ENCODE peak calls at places on chromosomes 2 and 18, in six cellular contexts. X is Panc1; A is CD8-positive, alpha-beta T cell; N is tibial nerve; V is A673; I is AG04450. W is an unnamed sample. For H3K9me3, the result is how much of the 10 kb centered on the place peaks cover.

GRCh38 chr2:20080839-20081348 is 29.5 kb upstream of the LAPTM4A start:
- DNase-seq in X (no peak), A (no peak), N (no peak), V (no peak), I (no peak), W (no peak)

GRCh38 chr18:69000366-69000765 is 202.5 kb downstream of the CCDC102B start:
- DNase-seq in X (no peak), A (no peak), N (no peak), V (no peak), I (no peak), W (no peak)

GRCh38 chr2:37377187-37377532 is 32.7 kb downstream of the QPCT start:
- DNase-seq in X (no peak), A (no peak), N (no peak), V (peak), I (no peak), W (no peak)

GRCh38 chr18:23992119-23992940 is 22.2 kb upstream of the TTC39C start:
- DNase-seq in X (no peak), A (peak), N (no peak), V (no peak), I (no peak), W (peak)

GRCh38 chr2:105324732-105325131 is 4.8 kb downstream of the TGFBRAP1 start:
- DNase-seq in X (no peak), A (no peak), N (no peak), V (no peak), I (no peak), W (no peak)

GRCh38 chr2:42569116-42569711 is 782 bp downstream of the MTA3 start:
- DNase-seq in X (no peak), A (peak), N (no peak), V (peak), I (no peak), W (no peak)

GRCh38 chr2:202494856-202495604 is 118.9 kb downstream of the BMPR2 start:
- DNase-seq in X (no peak), A (no peak), N (no peak), V (no peak), I (no peak), W (no peak)

GRCh38 chr18:61910101-61910500 is 17.3 kb upstream of the RNF152 start:
- DNase-seq in X (no peak), A (no peak), N (no peak), V (peak), I (no peak), W (no peak)

GRCh38 chr2:167334343-167334742 is 446.1 kb downstream of the XIRP2 start:
- DNase-seq in X (no peak), A (no peak), N (no peak), V (no peak), I (no peak), W (no peak)

GRCh38 chr2:55779459-55780421 is 86.1 kb upstream of the PNPT1 start:
- DNase-seq in X (peak), A (no peak), N (no peak), V (no peak), I (peak), W (no peak)

GRCh38 chr2:52117299-52117698 is 1085.4 kb upstream of the NRXN1 start:
- DNase-seq in X (peak), A (no peak), N (no peak), V (no peak), I (no peak), W (no peak)

GRCh38 chr2:17621781-17622180 is 81.3 kb downstream of the VSNL1 start:
- DNase-seq in X (no peak), A (no peak), N (no peak), V (peak), I (no peak), W (no peak)

GRCh38 chr18:24764766-24765165 is 304.3 kb downstream of the HRH4 start:
- DNase-seq in X (no peak), A (no peak), N (no peak), V (no peak), I (no peak), W (no peak)

GRCh38 chr2:147214900-147215299 is 629.9 kb upstream of the ACVR2A start:
- DNase-seq in X (no peak), A (no peak), N (no peak), V (no peak), I (no peak), W (no peak)

GRCh38 chr2:195535911-195536522 is 121.0 kb upstream of the SLC39A10 start:
- DNase-seq in X (no peak), A (peak), N (no peak), V (no peak), I (no peak), W (peak)

GRCh38 chr2:228522276-228522675 is 340.8 kb upstream of the SPHKAP start:
- DNase-seq in X (no peak), A (no peak), N (no peak), V (no peak), I (no peak), W (no peak)

GRCh38 chr2:228522977-228523376 is 341.5 kb upstream of the SPHKAP start:
- DNase-seq in X (no peak), A (no peak), N (no peak), V (no peak), I (no peak), W (no peak)

GRCh38 chr2:228516019-228516418 is 334.5 kb upstream of the SPHKAP start:
- DNase-seq in X (no peak), A (no peak), N (no peak), V (no peak), I (no peak), W (no peak)

DNA sequence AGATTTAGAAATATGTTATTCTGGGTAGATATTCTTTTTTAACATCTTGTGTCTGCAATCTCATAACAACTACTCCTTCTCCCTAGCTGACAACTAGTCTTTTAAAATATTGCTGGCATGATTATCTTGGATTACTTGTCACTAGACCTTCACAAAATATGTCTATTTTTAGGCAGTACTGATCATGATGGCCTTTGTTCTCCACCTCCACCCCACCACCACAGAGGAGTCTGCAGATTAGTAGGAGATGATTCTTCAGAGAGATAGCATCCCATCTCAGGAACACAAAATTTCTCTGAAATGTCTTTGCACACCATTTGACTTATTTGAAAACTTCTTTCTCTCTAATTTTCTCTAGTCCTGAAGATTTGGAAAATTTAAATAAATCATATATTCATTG is 338.1 kb upstream of the SPHKAP start:
- DNase-seq in X (no peak), A (no peak), N (no peak), V (no peak), I (no peak), W (no peak)
- H3K9me3 ChIP-seq in X (under half), A (under half), N (under half), V (under half), I (under half), W (under half)

DNA sequence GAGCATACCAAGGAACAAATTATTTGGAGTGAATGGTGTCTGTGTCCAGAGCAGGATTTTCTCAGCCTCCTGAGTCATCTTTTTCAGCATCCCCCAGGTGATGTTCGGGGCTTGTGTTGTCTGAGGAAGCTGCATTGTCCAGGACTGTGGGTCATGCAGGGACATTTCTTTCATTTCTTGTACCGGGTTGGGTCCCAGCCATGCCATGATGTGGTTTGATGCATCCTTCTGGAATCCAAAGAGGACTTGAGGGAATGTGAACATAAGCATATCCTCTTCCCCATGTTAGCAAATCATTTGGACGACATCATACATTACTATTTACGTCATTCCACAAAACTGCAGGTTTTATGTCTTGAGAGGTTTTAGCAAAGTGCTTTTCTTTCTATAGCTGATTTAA is 797.8 kb downstream of the CCDC85A start:
- DNase-seq in X (no peak), A (no peak), N (no peak), V (no peak), I (no peak), W (no peak)
- H3K9me3 ChIP-seq in X (under half), A (under half), N (under half), V (under half), I (under half), W (under half)

GRCh38 chr2:190137561-190137960 is 75.0 kb upstream of the MSTN start:
- DNase-seq in X (no peak), A (no peak), N (no peak), V (no peak), I (no peak), W (no peak)
- H3K9me3 ChIP-seq in X (under half), A (under half), N (under half), V (under half), I (under half), W (under half)

DNA sequence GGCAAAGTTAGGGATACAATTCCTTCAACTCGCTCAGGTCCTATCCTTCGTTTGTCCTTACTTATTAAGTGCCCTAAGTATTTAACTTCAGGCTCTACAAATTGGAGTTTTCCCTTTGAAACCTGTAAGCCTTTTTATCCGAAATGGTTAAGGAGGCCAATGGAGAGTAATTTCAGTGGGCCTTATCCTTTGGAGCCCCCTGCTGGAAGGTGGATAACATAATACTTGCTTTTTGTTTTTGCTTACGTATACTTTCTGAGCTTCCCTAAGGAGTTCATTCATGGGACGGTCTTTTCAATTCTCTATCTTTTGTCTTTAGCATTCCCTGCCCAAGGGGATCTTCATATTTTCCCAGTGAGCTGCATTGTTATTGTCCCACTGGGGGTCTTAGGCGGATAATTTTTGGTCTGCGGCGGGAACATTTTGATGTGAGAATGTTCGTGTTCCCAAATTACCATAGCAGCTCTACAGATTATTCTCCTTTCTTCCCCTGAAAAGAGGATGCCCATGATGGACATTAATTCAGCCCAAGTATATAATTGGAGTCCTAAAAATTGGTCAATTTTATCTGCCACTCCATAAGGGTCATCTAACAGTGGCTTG is 34.4 kb upstream of the TRAPPC8 start:
- DNase-seq in X (no peak), A (peak), N (no peak), V (peak), I (peak), W (no peak)
- H3K9me3 ChIP-seq in X (under half), A (under half), N (under half), V (under half), I (under half), W (under half)

DNA sequence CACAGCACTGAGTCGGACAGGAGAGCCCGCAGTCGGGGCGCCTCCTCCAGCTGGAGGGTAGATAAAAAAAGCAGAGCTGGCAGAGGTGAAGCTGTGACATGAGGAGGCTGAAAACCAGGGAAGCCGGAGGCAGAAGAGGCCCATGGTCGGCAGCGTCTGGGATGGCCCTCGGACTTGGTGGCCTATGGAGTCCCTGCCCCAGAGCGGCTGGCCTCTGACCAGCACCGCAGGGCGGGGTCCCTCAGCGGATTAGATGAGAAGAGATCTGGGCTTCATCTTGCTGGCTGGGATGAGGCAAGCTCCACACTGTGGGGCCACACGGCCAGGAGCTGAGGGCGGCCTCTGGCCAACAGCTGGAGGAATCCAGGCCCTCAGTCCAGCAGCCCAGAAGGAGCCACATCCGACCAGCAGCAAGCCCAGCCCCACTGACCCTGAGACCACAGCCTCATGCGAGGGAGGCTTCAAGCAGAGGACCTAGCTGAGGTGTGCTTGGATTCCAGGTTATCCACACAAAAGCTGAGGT is 174.1 kb downstream of the EIPR1 start:
- DNase-seq in X (no peak), A (no peak), N (no peak), V (no peak), I (no peak), W (no peak)
- H3K9me3 ChIP-seq in X (under half), A (under half), N (under half), V (under half), I (under half), W (under half)

GRCh38 chr2:239918749-239919148 is 106.4 kb downstream of the NDUFA10 start:
- DNase-seq in X (no peak), A (no peak), N (no peak), V (no peak), I (no peak), W (no peak)

GRCh38 chr2:239921843-239922242 is 103.3 kb downstream of the NDUFA10 start:
- DNase-seq in X (no peak), A (no peak), N (no peak), V (no peak), I (no peak), W (no peak)

GRCh38 chr2:239919779-239920545 is 105.2 kb downstream of the NDUFA10 start:
- DNase-seq in X (no peak), A (no peak), N (no peak), V (no peak), I (no peak), W (no peak)

GRCh38 chr2:239917957-239918481 is 107.1 kb downstream of the NDUFA10 start:
- DNase-seq in X (no peak), A (no peak), N (no peak), V (no peak), I (no peak), W (no peak)

DNA sequence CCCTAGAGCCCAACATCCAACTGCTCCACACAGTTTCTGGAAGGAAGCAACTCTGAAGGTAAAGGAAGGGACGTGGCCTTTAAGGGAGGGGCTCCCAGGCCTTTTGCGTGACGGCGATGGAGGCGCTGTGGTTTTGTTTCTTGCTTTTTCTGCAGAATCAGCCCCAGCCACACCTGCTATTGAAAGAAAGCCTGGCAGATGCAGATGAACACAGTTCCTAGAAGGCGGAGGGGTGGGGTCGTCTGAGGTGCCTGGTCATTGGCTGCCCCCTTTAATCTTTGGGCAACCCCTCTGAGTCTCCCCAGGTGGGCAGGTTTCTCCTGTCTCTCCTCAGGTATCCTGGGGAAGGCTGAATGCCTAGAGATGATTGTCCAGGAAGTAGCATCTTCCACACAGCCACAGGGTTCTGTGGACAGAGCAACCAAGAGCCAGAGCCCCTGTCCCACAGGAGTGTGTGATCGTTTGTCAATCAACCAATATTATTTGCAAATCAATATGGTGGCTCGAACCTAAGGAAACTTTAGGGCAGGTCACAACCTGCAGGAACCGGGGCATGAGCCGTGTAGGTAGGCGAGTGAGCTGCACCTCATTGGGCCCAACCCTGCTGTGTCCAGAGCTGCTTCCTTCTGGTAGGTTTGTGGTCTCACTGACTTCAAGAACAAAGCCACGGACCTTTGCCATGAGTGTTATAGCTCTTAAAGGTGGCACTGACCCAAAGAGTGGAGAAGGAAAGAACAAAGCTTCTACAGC is 104.4 kb downstream of the NDUFA10 start:
- DNase-seq in X (no peak), A (no peak), N (no peak), V (no peak), I (no peak), W (no peak)
- H3K9me3 ChIP-seq in X (under half), A (under half), N (under half), V (under half), I (half or more), W (under half)

GRCh38 chr2:41498791-41499190 is 549.0 kb upstream of the PKDCC start:
- DNase-seq in X (no peak), A (no peak), N (no peak), V (no peak), I (no peak), W (no peak)
- H3K9me3 ChIP-seq in X (under half), A (under half), N (under half), V (under half), I (under half), W (under half)

W was measured in effector memory CD4-positive, alpha-beta T cell.